ENCODE peak calls at places on chromosomes 6 and 20, in seven cellular contexts. R is heart left ventricle, P is OCI-LY7, L is suprapubic skin, B is psoas muscle, Z is glutamatergic neuron, Y is A673. G is an unnamed sample.

GRCh38 chr20:37392441-37393195 is 46.7 kb downstream of the SRC start:
- DNase-seq in R (no peak), P (peak; percentile 60), L (no peak), B (peak; percentile 48), Z (no peak), Y (peak; percentile 50), G (peak; percentile 72)

GRCh38 chr6:167759912-167760311 is 66.8 kb upstream of the AFDN start:
- DNase-seq in R (no peak), P (no peak), L (peak; percentile 67), B (no peak), Z (no peak), Y (no peak), G (no peak)

GRCh38 chr6:156686429-156686939 is 90.7 kb upstream of the ARID1B start:
- DNase-seq in R (peak; percentile 54), P (peak; percentile 74), L (no peak), B (no peak), Z (peak; percentile 44), Y (no peak), G (no peak)

GRCh38 chr6:152078804-152079203 is 271.3 kb downstream of the ESR1 start:
- DNase-seq in R (no peak), P (no peak), L (no peak), B (no peak), Z (no peak), Y (no peak), G (no peak)

GRCh38 chr6:24761193-24761835 is 13.4 kb upstream of the GMNN start:
- DNase-seq in R (no peak), P (no peak), L (no peak), B (no peak), Z (no peak), Y (peak; percentile 51), G (no peak)

GRCh38 chr6:3418521-3419060 is 38.3 kb downstream of the SLC22A23 start:
- DNase-seq in R (no peak), P (no peak), L (no peak), B (no peak), Z (no peak), Y (no peak), G (peak; percentile 33)

GRCh38 chr20:64116541-64117423 is 9.4 kb upstream of the NPBWR2 start:
- DNase-seq in R (peak; percentile 11), P (no peak), L (peak; percentile 67), B (peak; percentile 36), Z (peak; percentile 16), Y (no peak), G (peak; percentile 79)

GRCh38 chr6:42453027-42453648 is 1.4 kb upstream of the TRERF1 start:
- DNase-seq in R (peak; percentile 93), P (peak; percentile 88), L (peak; percentile 91), B (peak; percentile 91), Z (peak; percentile 92), Y (peak; percentile 93), G (peak; percentile 94)

GRCh38 chr6:84137989-84138575 is 89.4 kb downstream of the CEP162 start:
- DNase-seq in R (no peak), P (no peak), L (no peak), B (no peak), Z (no peak), Y (no peak), G (no peak)

GRCh38 chr20:44522841-44523240 is 971 bp upstream of the SERINC3 start:
- DNase-seq in R (no peak), P (no peak), L (no peak), B (no peak), Z (no peak), Y (no peak), G (no peak)

GRCh38 chr20:16020971-16021370 is 552.3 kb downstream of the KIF16B start:
- DNase-seq in R (no peak), P (no peak), L (no peak), B (no peak), Z (no peak), Y (no peak), G (no peak)

GRCh38 chr6:137427670-137428290 is 66.4 kb downstream of the OLIG3 start:
- DNase-seq in R (no peak), P (no peak), L (no peak), B (no peak), Z (no peak), Y (no peak), G (no peak)

GRCh38 chr20:51767867-51768758 is at the start of gene ATP9A:
- DNase-seq in R (peak; percentile 50), P (no peak), L (no peak), B (peak; percentile 51), Z (peak; percentile 55), Y (no peak), G (peak; percentile 84)

GRCh38 chr6:149897855-149898744 is at the start of gene RAET1E:
- DNase-seq in R (no peak), P (peak; percentile 35), L (peak; percentile 62), B (no peak), Z (no peak), Y (peak; percentile 32), G (no peak)

GRCh38 chr6:170056329-170056728 is 234.5 kb downstream of the DLL1 start:
- DNase-seq in R (no peak), P (no peak), L (peak; percentile 34), B (no peak), Z (peak; percentile 13), Y (no peak), G (no peak)

GRCh38 chr6:99434702-99435530 is 9.8 kb upstream of the PNISR start:
- DNase-seq in R (no peak), P (peak; percentile 50), L (no peak), B (no peak), Z (no peak), Y (peak; percentile 27), G (no peak)

GRCh38 chr6:23963137-23963536 is 162.9 kb upstream of the NRSN1 start:
- DNase-seq in R (no peak), P (no peak), L (no peak), B (no peak), Z (no peak), Y (no peak), G (no peak)

GRCh38 chr20:56414842-56415765 is 3.0 kb downstream of the CASS4 start:
- DNase-seq in R (no peak), P (no peak), L (no peak), B (no peak), Z (no peak), Y (no peak), G (no peak)

GRCh38 chr6:160386869-160387518 is 38.8 kb downstream of the SLC22A3 start:
- DNase-seq in R (peak; percentile 46), P (no peak), L (no peak), B (peak; percentile 77), Z (no peak), Y (no peak), G (no peak)
- TF ChIP-seq CTCF in R (peak; percentile 18), P (no peak), L (peak; percentile 34), B (no peak), Z (no peak), Y (no peak), G (no peak)

DNA sequence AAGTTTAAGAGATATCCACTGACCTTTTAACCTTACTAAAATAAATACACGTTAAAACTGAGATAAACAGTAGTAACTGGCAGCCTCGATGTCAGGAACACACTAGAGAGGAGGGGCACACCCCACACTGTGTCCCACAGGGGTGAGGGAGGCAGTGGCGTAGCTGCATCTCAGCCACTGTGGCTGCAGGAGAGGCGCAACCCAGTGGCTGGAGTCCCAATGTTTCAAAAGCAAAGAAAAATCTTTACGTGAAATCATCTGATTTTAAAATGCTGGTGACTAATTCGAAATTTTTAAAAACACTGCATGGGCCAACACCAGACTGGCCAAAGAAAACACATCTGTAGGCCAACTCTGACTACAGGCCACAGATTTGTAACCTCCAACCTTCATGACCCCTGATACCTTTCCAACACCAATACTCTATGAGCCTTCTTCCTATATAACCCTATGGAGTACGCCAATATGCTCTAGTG is 54.7 kb downstream of the TRAM2 start:
- DNase-seq in R (peak; percentile 69), P (no peak), L (no peak), B (peak; percentile 79), Z (no peak), Y (no peak), G (no peak)
- TF ChIP-seq CTCF in R (no peak), P (no peak), L (no peak), B (no peak), Z (no peak), Y (no peak), G (peak; percentile 50)

GRCh38 chr6:5025911-5026819 is 22.3 kb upstream of the RPP40 start:
- DNase-seq in R (peak; percentile 64), P (no peak), L (no peak), B (peak; percentile 67), Z (peak; percentile 74), Y (peak; percentile 89), G (no peak)
- TF ChIP-seq CTCF in R (peak; percentile 32), P (no peak), L (no peak), B (no peak), Z (no peak), Y (peak; percentile 32), G (peak; percentile 66)

GRCh38 chr6:1015819-1016218 is 296.1 kb upstream of the FOXQ1 start:
- DNase-seq in R (no peak), P (no peak), L (no peak), B (no peak), Z (peak; percentile 28), Y (peak; percentile 5), G (no peak)
- TF ChIP-seq CTCF in R (no peak), P (no peak), L (no peak), B (no peak), Z (no peak), Y (peak; percentile 34), G (peak; percentile 37)

G was measured in chondrocyte.